ENCODE peak calls at places on chromosomes 11 and 22, in seven cellular contexts. E is KBM-7, X is RPMI7951, M is omental fat pad, T is NCI-H1417, F is cardiac septum, U is epithelial cell of proximal tubule. A is an unnamed sample.

GRCh38 chr11:28585007-28585406 is 476.8 kb downstream of the METTL15 start:
- DNase-seq in E (no peak), X (peak), M (no peak), T (no peak), F (no peak), U (peak), A (no peak)

GRCh38 chr11:60164550-60165075 is 18.3 kb downstream of the MS4A6A start:
- DNase-seq in E (no peak), X (peak), M (no peak), T (no peak), F (no peak), U (no peak), A (no peak)

GRCh38 chr11:72871089-72871488 is 56.9 kb downstream of the ATG16L2 start:
- DNase-seq in E (no peak), X (no peak), M (no peak), T (no peak), F (no peak), U (no peak), A (no peak)

GRCh38 chr11:66718320-66718971 is 10.6 kb downstream of the SPTBN2 start:
- DNase-seq in E (no peak), X (no peak), M (no peak), T (no peak), F (no peak), U (no peak), A (no peak)

GRCh38 chr11:46099973-46100335 is 21.3 kb downstream of the PHF21A start:
- DNase-seq in E (peak), X (peak), M (no peak), T (no peak), F (no peak), U (no peak), A (peak)

GRCh38 chr11:29343465-29344333 is 673.1 kb downstream of the KCNA4 start:
- DNase-seq in E (peak), X (peak), M (peak), T (peak), F (no peak), U (no peak), A (peak)

GRCh38 chr22:22201925-22202343 is 42.7 kb upstream of the VPREB1 start:
- DNase-seq in E (no peak), X (no peak), M (no peak), T (no peak), F (no peak), U (no peak), A (no peak)

GRCh38 chr11:121191787-121192186 is 90.7 kb downstream of the TECTA start:
- DNase-seq in E (no peak), X (no peak), M (no peak), T (peak), F (no peak), U (no peak), A (no peak)

GRCh38 chr11:68018730-68019190 is 8.6 kb downstream of the ALDH3B1 start:
- DNase-seq in E (no peak), X (no peak), M (no peak), T (no peak), F (no peak), U (no peak), A (no peak)

GRCh38 chr11:125084761-125085231 is 21.7 kb downstream of the SLC37A2 start:
- DNase-seq in E (no peak), X (no peak), M (no peak), T (no peak), F (no peak), U (no peak), A (no peak)

GRCh38 chr11:84857746-84858145 is 769.4 kb downstream of the DLG2 start:
- DNase-seq in E (no peak), X (no peak), M (no peak), T (no peak), F (no peak), U (no peak), A (no peak)

GRCh38 chr11:131773626-131774025 is 403.2 kb downstream of the NTM start:
- DNase-seq in E (no peak), X (peak), M (no peak), T (no peak), F (no peak), U (no peak), A (no peak)

GRCh38 chr11:119051440-119052162 is 5.4 kb downstream of the HYOU1 start:
- DNase-seq in E (no peak), X (no peak), M (no peak), T (no peak), F (no peak), U (no peak), A (peak)

GRCh38 chr22:42316988-42317387 is 46.5 kb upstream of the TCF20 start:
- DNase-seq in E (no peak), X (peak), M (no peak), T (peak), F (no peak), U (peak), A (peak)

GRCh38 chr11:130315354-130315970 is 745 bp upstream of the ZBTB44 start:
- DNase-seq in E (no peak), X (no peak), M (no peak), T (no peak), F (no peak), U (no peak), A (no peak)

GRCh38 chr22:36884314-36885158 is 23.7 kb downstream of the NCF4 start:
- DNase-seq in E (no peak), X (no peak), M (no peak), T (no peak), F (no peak), U (no peak), A (no peak)

GRCh38 chr11:34501500-34501899 is 12.1 kb downstream of the ELF5 start:
- DNase-seq in E (peak), X (peak), M (no peak), T (no peak), F (no peak), U (peak), A (peak)

GRCh38 chr11:76609736-76610370 is 60.7 kb downstream of the LRRC32 start:
- DNase-seq in E (peak), X (peak), M (no peak), T (no peak), F (peak), U (no peak), A (no peak)

GRCh38 chr11:26649884-26650283 is 72.0 kb downstream of the SLC5A12 start:
- DNase-seq in E (peak), X (peak), M (peak), T (peak), F (no peak), U (peak), A (peak)

GRCh38 chr22:48398181-48398905 is 1429.3 kb downstream of the BRD1 start:
- DNase-seq in E (no peak), X (no peak), M (no peak), T (no peak), F (no peak), U (no peak), A (no peak)

GRCh38 chr11:88327462-88328143 is 9.9 kb downstream of the CTSC start:
- DNase-seq in E (no peak), X (no peak), M (no peak), T (no peak), F (no peak), U (no peak), A (no peak)

GRCh38 chr22:46110215-46110614 is 40.1 kb upstream of the PPARA start:
- DNase-seq in E (no peak), X (no peak), M (no peak), T (no peak), F (no peak), U (no peak), A (peak)

GRCh38 chr11:131571571-131571970 is 201.2 kb downstream of the NTM start:
- DNase-seq in E (no peak), X (no peak), M (no peak), T (no peak), F (no peak), U (no peak), A (no peak)

GRCh38 chr11:94732617-94733292 is 35.4 kb upstream of the AMOTL1 start:
- DNase-seq in E (peak), X (peak), M (no peak), T (no peak), F (peak), U (no peak), A (no peak)

GRCh38 chr11:2778630-2779498 is 79.1 kb upstream of the KCNQ1OT1 start:
- DNase-seq in E (peak), X (peak), M (no peak), T (no peak), F (peak), U (no peak), A (peak)

GRCh38 chr22:49747705-49748104 is 80.0 kb downstream of the BRD1 start:
- DNase-seq in E (no peak), X (no peak), M (no peak), T (no peak), F (no peak), U (no peak), A (no peak)

GRCh38 chr11:34566736-34567135 is 53.1 kb upstream of the ELF5 start:
- DNase-seq in E (no peak), X (no peak), M (no peak), T (no peak), F (no peak), U (no peak), A (no peak)

GRCh38 chr22:40417881-40418280 is 47.5 kb downstream of the SGSM3 start:
- DNase-seq in E (no peak), X (no peak), M (no peak), T (no peak), F (no peak), U (no peak), A (no peak)

GRCh38 chr11:14393889-14394288 is 34.9 kb upstream of the RRAS2 start:
- DNase-seq in E (no peak), X (no peak), M (no peak), T (no peak), F (no peak), U (no peak), A (no peak)

GRCh38 chr22:29151316-29151715 is 54.4 kb upstream of the EMID1 start:
- DNase-seq in E (no peak), X (no peak), M (no peak), T (no peak), F (peak), U (no peak), A (no peak)

GRCh38 chr22:31139866-31140716 is at the start of gene PLA2G3:
- DNase-seq in E (no peak), X (peak), M (no peak), T (peak), F (peak), U (no peak), A (peak)

GRCh38 chr11:27754035-27755017 is 54.1 kb upstream of the BDNF start:
- DNase-seq in E (no peak), X (peak), M (no peak), T (no peak), F (no peak), U (peak), A (peak)

GRCh38 chr11:73321342-73322110 is 13.4 kb downstream of the ARHGEF17 start:
- DNase-seq in E (peak), X (peak), M (no peak), T (no peak), F (no peak), U (no peak), A (peak)

GRCh38 chr11:106234794-106235193 is 157.3 kb downstream of the AASDHPPT start:
- DNase-seq in E (no peak), X (no peak), M (no peak), T (no peak), F (no peak), U (no peak), A (no peak)

GRCh38 chr22:16866167-16866566 is 41.0 kb upstream of the XKR3 start:
- DNase-seq in E (no peak), X (peak), M (no peak), T (no peak), F (no peak), U (peak), A (peak)

A was measured in myocyte.